ENCODE peak calls at places on chromosomes 13 and 19, in eight cellular contexts. F is NCI-H2029; R is foreskin fibroblast; C is EL; H is stimulated activated CD4-positive, alpha-beta T cell treated with anti-CD3 and anti-CD28 coated beads, TNF-alpha, amount 100 ng/mL, for 48 hours; D is brain pericyte; T is activated CD4-positive, alpha-beta T cell treated with anti-CD3 and anti-CD28 coated beads, Interleukin-2, amount 50 U/mL, for 1 hour; Z is fibroblast of the aortic adventitia. Q is an unnamed sample.

GRCh38 chr19:1490020-1490310 is 185 bp downstream of the PCSK4 start:
- DNase-seq in F (no peak), R (no peak), C (no peak), H (no peak), D (no peak), T (no peak), Z (no peak), Q (no peak)

GRCh38 chr13:87884874-87885273 is 213.7 kb downstream of the SLITRK5 start:
- DNase-seq in F (no peak), R (no peak), C (no peak), H (no peak), D (peak; percentile 1), T (no peak), Z (no peak), Q (no peak)

GRCh38 chr13:50340566-50341287 is 325.5 kb downstream of the KCNRG start:
- DNase-seq in F (no peak), R (no peak), C (no peak), H (no peak), D (no peak), T (no peak), Z (no peak), Q (no peak)

GRCh38 chr19:1567116-1567847 is 843 bp downstream of the MEX3D start:
- DNase-seq in F (no peak), R (no peak), C (no peak), H (no peak), D (no peak), T (no peak), Z (peak; percentile 28), Q (no peak)

GRCh38 chr13:79491715-79492114 is 10.8 kb downstream of the NDFIP2 start:
- DNase-seq in F (no peak), R (peak; percentile 59), C (peak; percentile 83), H (no peak), D (no peak), T (no peak), Z (peak; percentile 92), Q (no peak)

GRCh38 chr13:49098771-49099512 is 121.2 kb upstream of the MLNR start:
- DNase-seq in F (no peak), R (no peak), C (peak; percentile 19), H (no peak), D (no peak), T (no peak), Z (peak; percentile 32), Q (no peak)

GRCh38 chr13:72561791-72562190 is 165.6 kb downstream of the MZT1 start:
- DNase-seq in F (no peak), R (no peak), C (no peak), H (no peak), D (no peak), T (no peak), Z (no peak), Q (no peak)

GRCh38 chr13:79295906-79296564 is 110.0 kb downstream of the RBM26 start:
- DNase-seq in F (no peak), R (no peak), C (no peak), H (no peak), D (no peak), T (no peak), Z (no peak), Q (no peak)

GRCh38 chr13:45205124-45205523 is 4.3 kb upstream of the KCTD4 start:
- DNase-seq in F (no peak), R (no peak), C (no peak), H (no peak), D (no peak), T (no peak), Z (no peak), Q (no peak)

GRCh38 chr19:33251076-33251475 is 25.4 kb upstream of the SLC7A10 start:
- DNase-seq in F (no peak), R (no peak), C (no peak), H (no peak), D (no peak), T (no peak), Z (no peak), Q (no peak)

GRCh38 chr13:70375718-70376117 is 267.5 kb upstream of the KLHL1 start:
- DNase-seq in F (no peak), R (no peak), C (no peak), H (no peak), D (no peak), T (no peak), Z (no peak), Q (no peak)

GRCh38 chr19:48954595-48955307 is at the start of gene BAX:
- DNase-seq in F (peak; percentile 99), R (peak; percentile 95), C (peak; percentile 97), H (peak; percentile 95), D (peak; percentile 94), T (peak; percentile 79), Z (peak; percentile 96), Q (peak; percentile 99)

GRCh38 chr19:21581646-21582045 is 76.2 kb downstream of the ZNF429 start:
- DNase-seq in F (no peak), R (no peak), C (no peak), H (no peak), D (no peak), T (no peak), Z (no peak), Q (no peak)

GRCh38 chr13:65966991-65967451 is 1263.1 kb downstream of the PCDH9 start:
- DNase-seq in F (no peak), R (no peak), C (peak; percentile 57), H (no peak), D (no peak), T (no peak), Z (peak; percentile 74), Q (no peak)

GRCh38 chr13:111512707-111513106 is 192.3 kb downstream of the TEX29 start:
- DNase-seq in F (no peak), R (no peak), C (no peak), H (no peak), D (no peak), T (no peak), Z (no peak), Q (no peak)

GRCh38 chr19:46902402-46902766 is 41.6 kb downstream of the ARHGAP35 start:
- DNase-seq in F (no peak), R (no peak), C (peak; percentile 70), H (no peak), D (no peak), T (no peak), Z (no peak), Q (no peak)

GRCh38 chr19:30066781-30067759 is 125.0 kb downstream of the URI1 start:
- DNase-seq in F (no peak), R (no peak), C (no peak), H (no peak), D (no peak), T (no peak), Z (no peak), Q (no peak)

GRCh38 chr13:48570225-48570828 is 37.4 kb upstream of the RCBTB2 start:
- DNase-seq in F (no peak), R (no peak), C (no peak), H (no peak), D (no peak), T (no peak), Z (no peak), Q (no peak)

GRCh38 chr13:36192166-36192565 is 22.2 kb downstream of the SOHLH2 start:
- DNase-seq in F (no peak), R (no peak), C (no peak), H (no peak), D (no peak), T (no peak), Z (no peak), Q (no peak)

GRCh38 chr13:27952931-27953670 is 16.0 kb downstream of the CDX2 start:
- DNase-seq in F (no peak), R (no peak), C (no peak), H (no peak), D (no peak), T (no peak), Z (no peak), Q (peak; percentile 40)

GRCh38 chr19:5697022-5697889 is 7.2 kb downstream of the RPL36 start:
- DNase-seq in F (no peak), R (no peak), C (no peak), H (no peak), D (no peak), T (no peak), Z (no peak), Q (no peak)

GRCh38 chr13:62919491-62919890 is 1503.8 kb upstream of the PCDH20 start:
- DNase-seq in F (no peak), R (no peak), C (no peak), H (no peak), D (no peak), T (no peak), Z (no peak), Q (no peak)

GRCh38 chr13:43273362-43273761 is 250.0 kb downstream of the DNAJC15 start:
- DNase-seq in F (no peak), R (peak; percentile 42), C (peak; percentile 79), H (no peak), D (no peak), T (no peak), Z (peak; percentile 33), Q (no peak)

GRCh38 chr19:35247526-35248309 is 1.1 kb upstream of the LSR start:
- DNase-seq in F (peak; percentile 91), R (no peak), C (peak; percentile 19), H (peak; percentile 30), D (no peak), T (peak; percentile 67), Z (no peak), Q (peak; percentile 96)

GRCh38 chr19:3142292-3142670 is 6.4 kb downstream of the GNA15 start:
- DNase-seq in F (no peak), R (peak; percentile 94), C (peak; percentile 92), H (peak; percentile 55), D (no peak), T (no peak), Z (peak; percentile 92), Q (no peak)

GRCh38 chr19:58406818-58407657 is 1.4 kb upstream of the ZNF584 start:
- DNase-seq in F (no peak), R (no peak), C (no peak), H (no peak), D (no peak), T (no peak), Z (no peak), Q (no peak)

GRCh38 chr19:50314724-50315700 is 14.2 kb downstream of the KCNC3 start:
- DNase-seq in F (no peak), R (no peak), C (no peak), H (no peak), D (no peak), T (no peak), Z (no peak), Q (peak; percentile 74)

GRCh38 chr19:10892256-10892655 is 20.9 kb downstream of the CARM1 start:
- DNase-seq in F (no peak), R (no peak), C (no peak), H (no peak), D (no peak), T (no peak), Z (no peak), Q (no peak)

GRCh38 chr19:58460039-58460438 is 6.8 kb upstream of the ZNF324 start:
- DNase-seq in F (no peak), R (no peak), C (no peak), H (no peak), D (no peak), T (no peak), Z (no peak), Q (no peak)

GRCh38 chr13:20843177-20843576 is 59.4 kb downstream of the XPO4 start:
- DNase-seq in F (no peak), R (no peak), C (no peak), H (no peak), D (peak; percentile 59), T (no peak), Z (peak; percentile 93), Q (no peak)

GRCh38 chr19:46728693-46729339 is 11.9 kb upstream of the PRKD2 start:
- DNase-seq in F (no peak), R (no peak), C (peak; percentile 55), H (peak; percentile 54), D (no peak), T (peak; percentile 84), Z (peak; percentile 53), Q (peak; percentile 80)

GRCh38 chr19:13044160-13044853 is 49.0 kb downstream of the NFIX start:
- DNase-seq in F (no peak), R (no peak), C (peak; percentile 63), H (no peak), D (no peak), T (no peak), Z (peak; percentile 51), Q (no peak)